ENCODE peak calls at places on chromosomes 13 and 19, in five cellular contexts. P, J, L, I and R are unnamed samples.

GRCh38 chr13:102309110-102309509 is 92.7 kb downstream of the FGF14 start:
- DNase-seq in P (no peak), J (no peak), L (no peak), I (no peak), R (no peak)

GRCh38 chr13:23671367-23671766 is 101.2 kb downstream of the TNFRSF19 start:
- DNase-seq in P (no peak), J (no peak), L (no peak), I (no peak), R (no peak)

GRCh38 chr13:76672422-76672821 is 213.8 kb downstream of the KCTD12 start:
- DNase-seq in P (no peak), J (no peak), L (no peak), I (no peak), R (no peak)

GRCh38 chr13:36907801-36908200 is 12.2 kb downstream of the SMAD9 start:
- DNase-seq in P (no peak), J (no peak), L (no peak), I (no peak), R (no peak)

GRCh38 chr13:100530645-100531044 is 57.9 kb downstream of the GGACT start:
- DNase-seq in P (no peak), J (peak), L (no peak), I (no peak), R (no peak)

GRCh38 chr19:56837492-56837891 is 3.0 kb downstream of the PEG3 start:
- DNase-seq in P (no peak), J (peak), L (no peak), I (no peak), R (no peak)

GRCh38 chr13:95005300-95005699 is 293.0 kb upstream of the SOX21 start:
- DNase-seq in P (no peak), J (no peak), L (no peak), I (no peak), R (no peak)

GRCh38 chr13:45231722-45232121 is 30.9 kb upstream of the KCTD4 start:
- DNase-seq in P (no peak), J (no peak), L (no peak), I (no peak), R (no peak)

GRCh38 chr13:52809310-52809769 is 39.1 kb downstream of the PCDH8 start:
- DNase-seq in P (peak), J (peak), L (peak), I (peak), R (peak)

GRCh38 chr13:114167445-114167844 is 11.6 kb upstream of the CFAP97D2 start:
- DNase-seq in P (no peak), J (no peak), L (no peak), I (no peak), R (no peak)

GRCh38 chr13:76798037-76798436 is 88.2 kb downstream of the KCTD12 start:
- DNase-seq in P (no peak), J (no peak), L (no peak), I (no peak), R (no peak)

GRCh38 chr19:4431808-4432674 is 25.6 kb downstream of the UBXN6 start:
- DNase-seq in P (no peak), J (no peak), L (no peak), I (peak), R (no peak)

GRCh38 chr13:31172001-31172400 is 10.3 kb upstream of the HSPH1 start:
- DNase-seq in P (no peak), J (no peak), L (peak), I (no peak), R (no peak)

GRCh38 chr19:3580156-3580955 is 4.9 kb upstream of the GIPC3 start:
- DNase-seq in P (no peak), J (peak), L (peak), I (no peak), R (peak)

GRCh38 chr19:35379992-35380391 is 9.1 kb downstream of the GPR42 start:
- DNase-seq in P (no peak), J (peak), L (no peak), I (no peak), R (no peak)

GRCh38 chr13:29917573-29918091 is 67.2 kb upstream of the UBL3 start:
- DNase-seq in P (no peak), J (no peak), L (no peak), I (no peak), R (no peak)

GRCh38 chr19:28420731-28421550 is 792.0 kb downstream of the UQCRFS1 start:
- DNase-seq in P (no peak), J (no peak), L (no peak), I (no peak), R (no peak)

GRCh38 chr19:2475018-2475701 is 767 bp upstream of the GADD45B start:
- DNase-seq in P (peak), J (no peak), L (peak), I (no peak), R (peak)

GRCh38 chr13:69935043-69935442 is 172.6 kb upstream of the ATXN8OS start:
- DNase-seq in P (no peak), J (peak), L (peak), I (no peak), R (peak)

GRCh38 chr19:44748426-44749254 is at the start of gene BCL3:
- DNase-seq in P (peak), J (no peak), L (peak), I (no peak), R (peak)

GRCh38 chr13:85806553-85807175 is 7.4 kb upstream of the SLITRK6 start:
- DNase-seq in P (peak), J (peak), L (peak), I (no peak), R (peak)

GRCh38 chr13:59483441-59484116 is 680.1 kb downstream of the DIAPH3 start:
- DNase-seq in P (peak), J (no peak), L (no peak), I (no peak), R (no peak)

GRCh38 chr19:58305065-58305931 is at the start of gene ERVK3-1:
- DNase-seq in P (peak), J (peak), L (peak), I (peak), R (peak)

GRCh38 chr13:36999054-36999927 is at the start of gene ALG5:
- DNase-seq in P (peak), J (peak), L (peak), I (peak), R (peak)

GRCh38 chr19:18414504-18415176 is 4.6 kb upstream of the SSBP4 start:
- DNase-seq in P (peak), J (no peak), L (peak), I (no peak), R (peak)

GRCh38 chr13:51887441-51887840 is 25.7 kb downstream of the CCDC70 start:
- DNase-seq in P (no peak), J (no peak), L (no peak), I (no peak), R (no peak)

GRCh38 chr19:57231686-57232085 is 863 bp downstream of the AURKC start:
- DNase-seq in P (peak), J (no peak), L (no peak), I (no peak), R (no peak)

GRCh38 chr19:34275705-34276104 is 21.4 kb downstream of the GARRE1 start:
- DNase-seq in P (no peak), J (no peak), L (no peak), I (no peak), R (no peak)
- TF ChIP-seq CTCF in P (no peak), J (no peak), L (no peak), I (no peak), R (no peak)

GRCh38 chr13:108769213-108770070 is 140.0 kb downstream of the MYO16 start:
- DNase-seq in P (no peak), J (no peak), L (peak), I (no peak), R (peak)
- TF ChIP-seq JUNB in P (no peak), J (no peak), L (no peak), I (no peak), R (no peak)

DNA sequence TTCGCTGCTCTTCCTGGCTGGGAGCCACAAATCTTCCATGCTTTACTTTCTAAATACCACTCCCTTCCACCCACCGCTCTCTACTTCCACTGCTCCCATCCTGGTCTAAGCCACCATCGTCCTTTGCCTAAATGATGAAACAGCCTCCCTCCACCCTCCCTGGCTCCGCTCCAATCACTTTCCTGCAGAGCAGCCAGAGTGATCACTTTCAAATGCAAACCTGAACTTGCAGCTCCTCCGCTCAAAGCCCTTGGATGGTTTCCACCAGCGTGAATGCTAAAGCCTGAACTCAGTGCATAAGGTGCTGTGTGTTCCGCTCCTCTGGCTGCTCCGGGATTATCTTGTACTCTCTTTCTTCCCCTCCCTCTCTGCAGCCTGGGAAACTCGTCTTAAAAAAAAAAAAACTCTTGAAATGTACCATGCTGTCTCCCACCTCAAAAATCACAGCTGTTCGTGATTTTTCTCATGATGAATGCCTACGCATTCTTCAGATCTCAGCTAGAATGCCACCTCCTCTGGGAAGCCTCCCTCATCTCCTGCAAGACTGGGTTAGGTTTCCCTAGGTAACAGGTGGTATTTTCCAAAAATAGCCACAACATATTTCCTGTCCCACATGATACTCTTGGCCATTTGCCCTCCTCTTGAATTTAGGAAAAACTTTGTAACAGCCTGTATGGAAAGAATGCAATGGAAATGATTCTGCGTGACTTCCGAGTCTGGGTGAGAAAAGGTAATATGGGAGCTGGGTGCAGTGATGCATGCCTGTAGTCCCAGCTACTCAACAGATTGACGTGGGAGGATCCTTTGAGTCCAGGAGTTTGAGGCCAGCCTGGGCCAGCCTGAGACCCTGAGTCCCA is 3.7 kb upstream of the SIN3B start:
- DNase-seq in P (peak), J (no peak), L (no peak), I (no peak), R (no peak)
- TF ChIP-seq REST in P (no peak), J (no peak), L (no peak), I (no peak), R (no peak)

DNA sequence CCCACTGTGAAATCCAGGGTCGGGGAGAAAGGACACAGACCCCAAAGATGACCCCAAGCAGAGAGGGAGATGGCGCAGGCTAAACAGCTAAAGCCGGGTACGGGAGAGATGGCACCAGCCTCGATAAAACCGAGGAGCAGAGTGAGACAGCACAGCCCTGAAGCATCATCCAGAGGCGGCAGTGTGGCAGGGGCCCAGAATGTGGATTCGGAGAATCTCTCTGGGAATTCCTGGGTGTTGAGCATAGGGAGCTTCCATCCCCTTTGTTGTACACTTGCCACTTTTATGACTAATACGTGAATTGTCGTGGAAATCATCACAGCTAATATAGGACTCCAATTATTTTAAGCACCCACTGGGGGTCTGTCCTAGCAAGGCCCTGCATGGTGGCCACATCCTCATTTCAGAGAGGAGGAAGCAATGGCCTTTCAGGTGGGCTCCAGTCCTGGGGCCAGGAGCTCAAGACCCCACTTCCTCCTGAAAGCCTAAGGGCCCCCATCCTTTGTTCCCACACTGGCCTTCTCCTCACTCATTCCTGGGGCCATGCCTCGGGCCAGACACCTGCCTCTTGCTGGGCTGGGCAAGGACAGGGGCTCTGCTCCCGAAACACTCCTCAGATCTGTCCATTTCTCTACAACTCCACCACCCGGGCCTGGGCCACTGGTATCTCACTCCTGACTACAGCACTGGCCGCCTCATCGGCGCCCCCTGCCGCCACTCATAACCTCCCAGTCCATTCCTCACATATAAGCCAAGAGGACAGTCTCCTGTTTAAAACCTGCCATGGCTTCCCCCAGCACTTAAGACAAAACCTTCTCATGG is 29.3 kb upstream of the ATP1A3 start:
- DNase-seq in P (peak), J (peak), L (peak), I (no peak), R (peak)
- TF ChIP-seq CTCF in P (peak), J (peak), L (peak), I (peak), R (peak)

DNA sequence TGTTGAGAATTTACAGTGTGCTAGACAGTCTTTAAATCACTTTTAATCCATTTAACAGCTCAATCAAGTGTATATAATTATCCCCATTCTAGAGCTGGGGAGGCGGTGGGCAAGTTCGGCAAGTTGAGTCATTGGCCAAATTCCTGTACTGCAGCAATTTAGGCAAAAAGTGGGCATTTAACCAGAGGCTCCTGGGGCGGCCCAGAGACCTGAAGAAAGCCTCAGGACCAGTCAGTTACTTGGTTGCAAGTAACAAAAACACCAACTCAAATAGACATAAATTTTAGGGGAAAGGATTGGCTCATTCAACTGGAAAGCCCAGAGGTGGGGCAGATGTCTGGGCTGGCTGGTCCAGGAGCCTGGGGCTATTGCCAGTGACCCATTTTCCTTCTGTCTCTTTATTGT is 97.1 kb downstream of the SIPA1L3 start:
- DNase-seq in P (no peak), J (no peak), L (no peak), I (no peak), R (no peak)
- TF ChIP-seq JUNB in P (no peak), J (no peak), L (no peak), I (no peak), R (no peak)

DNA sequence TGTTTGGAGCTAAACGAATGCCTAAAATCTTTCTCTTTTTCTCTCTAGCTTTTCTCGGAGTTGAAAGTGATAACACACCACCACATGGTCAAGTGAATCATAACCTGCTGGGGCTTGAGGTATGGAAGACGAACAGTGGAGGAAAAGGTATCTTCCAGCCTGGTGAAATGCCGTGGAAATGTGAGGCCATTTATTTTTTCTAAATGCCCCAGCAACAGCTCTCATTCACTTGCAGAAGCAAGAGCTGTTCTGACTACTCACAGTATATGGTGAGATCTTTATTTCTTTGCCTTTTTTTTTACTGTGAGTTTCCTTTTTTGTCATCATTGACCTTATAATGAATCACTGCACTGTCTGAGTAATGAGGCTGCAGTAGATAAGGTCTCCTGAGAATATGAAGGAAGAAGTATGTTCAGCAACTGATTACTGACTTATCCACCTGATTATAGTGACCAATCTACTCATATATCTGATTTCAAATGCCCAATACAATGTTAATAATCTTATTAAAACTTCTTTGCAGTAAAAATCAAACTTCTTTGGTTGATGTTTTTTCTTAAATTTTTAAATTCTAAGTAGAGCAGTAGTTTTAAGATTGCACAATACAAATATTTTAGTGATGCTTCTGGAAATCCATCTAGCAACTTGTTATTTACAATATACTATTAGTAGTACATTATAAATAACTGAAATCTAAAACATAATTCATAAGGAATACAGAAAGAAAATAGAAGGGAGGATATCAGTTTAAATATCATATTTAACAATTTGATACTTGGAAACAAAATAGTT is 569.9 kb downstream of the PCDH9 start:
- DNase-seq in P (no peak), J (no peak), L (peak), I (no peak), R (no peak)
- TF ChIP-seq REST in P (no peak), J (no peak), L (no peak), I (no peak), R (no peak)

GRCh38 chr19:51263808-51264207 is 12.9 kb downstream of the SIGLECL1 start:
- DNase-seq in P (no peak), J (no peak), L (no peak), I (no peak), R (no peak)
- TF ChIP-seq CTCF in P (no peak), J (no peak), L (no peak), I (no peak), R (no peak)

GRCh38 chr19:55546822-55547614 is 1.7 kb upstream of the SBK3 start:
- DNase-seq in P (peak), J (peak), L (peak), I (no peak), R (peak)
- TF ChIP-seq JUNB in P (no peak), J (no peak), L (peak), I (no peak), R (no peak)

GRCh38 chr19:47497821-47498520 is 14.0 kb upstream of the KPTN start:
- DNase-seq in P (no peak), J (no peak), L (no peak), I (no peak), R (no peak)
- TF ChIP-seq REST in P (no peak), J (no peak), L (no peak), I (no peak), R (no peak)